ENCODE peak calls at places on chromosomes 11 and 22, in nine cellular contexts. D, Z, B, O, I, C, Q, J and K are unnamed samples.
A peak's percentile ranks its signal among the peaks of the same experiment; 100 is the strongest.

GRCh38 chr11:62370743-62371440 is 33.6 kb downstream of the ASRGL1 start:
- DNase-seq in C (no peak), I (no peak), O (peak; percentile 30), Q (no peak), B (no peak), Z (no peak), J (no peak), D (no peak), K (no peak)

GRCh38 chr22:27879923-27880322 is 39.1 kb downstream of the PITPNB start:
- DNase-seq in O (no peak), Z (no peak), B (no peak), J (peak; percentile 54), I (peak; percentile 54), C (no peak), Q (peak; percentile 55), D (peak; percentile 30), K (no peak)

GRCh38 chr11:30006876-30007275 is 10.0 kb downstream of the KCNA4 start:
- DNase-seq in Q (no peak), C (no peak), Z (no peak), O (no peak), I (no peak), J (no peak), B (no peak), D (no peak), K (no peak)

GRCh38 chr11:45233804-45234170 is 52.4 kb downstream of the SYT13 start:
- DNase-seq in O (no peak), Z (no peak), J (no peak), B (no peak), D (no peak), C (no peak), Q (no peak), I (no peak), K (no peak)

GRCh38 chr22:49971232-49972162 is 10.9 kb downstream of the PIM3 start:
- DNase-seq in D (no peak), B (peak; percentile 93), O (peak; percentile 69), J (no peak), Q (peak; percentile 54), Z (peak; percentile 95), I (peak; percentile 51), C (peak; percentile 85), K (peak; percentile 90)

GRCh38 chr11:20274031-20274430 is 89.5 kb upstream of the HTATIP2 start:
- DNase-seq in C (no peak), J (no peak), Q (no peak), D (no peak), O (no peak), B (no peak), Z (no peak), I (no peak), K (no peak)

GRCh38 chr11:73528877-73529530 is 68.9 kb downstream of the FAM168A start:
- DNase-seq in B (no peak), D (no peak), Z (no peak), Q (no peak), O (no peak), I (no peak), J (no peak), C (no peak), K (no peak)

GRCh38 chr22:49305966-49306631 is 521.6 kb downstream of the BRD1 start:
- DNase-seq in O (peak; percentile 2), B (peak; percentile 5), D (no peak), J (no peak), Q (no peak), Z (no peak), C (no peak), I (no peak), K (peak; percentile 41)

GRCh38 chr22:22721681-22722309 is 77.4 kb downstream of the GGTLC2 start:
- DNase-seq in Z (no peak), Q (peak; percentile 64), I (peak; percentile 44), J (peak; percentile 83), D (no peak), C (no peak), O (peak; percentile 22), B (peak; percentile 67), K (no peak)

GRCh38 chr22:20064545-20065262 is 15.3 kb upstream of the DGCR8 start:
- DNase-seq in I (no peak), Z (no peak), D (no peak), Q (no peak), J (no peak), B (no peak), C (peak; percentile 69), O (no peak), K (no peak)

GRCh38 chr11:70712471-70712870 is 314.1 kb downstream of the CTTN start:
- DNase-seq in B (no peak), I (no peak), C (no peak), Q (no peak), O (no peak), Z (peak; percentile 73), J (no peak), D (no peak), K (no peak)

GRCh38 chr11:45615182-45615792 is 50.1 kb downstream of the CHST1 start:
- DNase-seq in J (no peak), D (no peak), B (no peak), Z (no peak), I (no peak), O (no peak), Q (no peak), C (no peak), K (no peak)

GRCh38 chr11:215581-216037 is 8.1 kb downstream of the RIC8A start:
- DNase-seq in Z (peak; percentile 35), B (no peak), J (no peak), Q (no peak), C (no peak), D (no peak), I (no peak), O (peak; percentile 4), K (no peak)

GRCh38 chr11:125564357-125564756 is 4.9 kb upstream of the EI24 start:
- DNase-seq in Z (no peak), J (no peak), O (no peak), Q (no peak), D (no peak), C (no peak), I (no peak), B (no peak), K (no peak)

GRCh38 chr11:77569671-77570070 is 20.1 kb upstream of the AQP11 start:
- DNase-seq in Q (no peak), O (no peak), I (no peak), Z (no peak), B (no peak), C (no peak), J (no peak), D (no peak), K (no peak)

GRCh38 chr22:19565921-19566598 is 41.9 kb upstream of the CLDN5 start:
- DNase-seq in I (no peak), J (no peak), B (no peak), C (no peak), Z (no peak), Q (peak; percentile 29), O (no peak), D (peak; percentile 43), K (no peak)

GRCh38 chr11:45994421-45995341 is 72.2 kb downstream of the LARGE2 start:
- DNase-seq in Q (no peak), J (peak; percentile 51), C (no peak), I (peak; percentile 53), Z (no peak), B (no peak), O (no peak), D (no peak), K (no peak)

GRCh38 chr11:19768815-19769214 is 56.2 kb downstream of the NAV2 start:
- DNase-seq in B (no peak), C (no peak), I (no peak), Z (no peak), D (no peak), O (no peak), J (no peak), Q (no peak), K (no peak)

GRCh38 chr11:2376751-2377451 is at the start of gene CD81:
- DNase-seq in B (peak; percentile 82), O (peak; percentile 73), J (peak; percentile 33), Q (no peak), C (no peak), I (no peak), Z (peak; percentile 90), D (peak; percentile 61), K (peak; percentile 81)

GRCh38 chr22:44547371-44547770 is 49.3 kb upstream of the RTL6 start:
- DNase-seq in O (no peak), B (no peak), C (no peak), J (no peak), Q (no peak), D (no peak), Z (no peak), I (no peak), K (no peak)

GRCh38 chr22:29700949-29701927 is 18.6 kb upstream of the CABP7 start:
- DNase-seq in O (no peak), Q (peak; percentile 18), B (no peak), I (no peak), Z (no peak), J (peak; percentile 34), D (peak; percentile 25), C (no peak), K (no peak)
- TF ChIP-seq CTCF in O (no peak), Q (peak; percentile 43), B (no peak), I (no peak), Z (no peak), J (peak; percentile 16), D (peak; percentile 33), C (no peak), K (peak; percentile 47)

GRCh38 chr11:111414267-111414931 is 35.3 kb upstream of the POU2AF1 start:
- DNase-seq in D (no peak), O (no peak), B (no peak), I (no peak), Z (no peak), Q (no peak), C (no peak), J (no peak), K (no peak)
- TF ChIP-seq CTCF in D (no peak), O (no peak), B (no peak), I (no peak), Z (no peak), Q (no peak), C (no peak), J (no peak), K (no peak)

DNA sequence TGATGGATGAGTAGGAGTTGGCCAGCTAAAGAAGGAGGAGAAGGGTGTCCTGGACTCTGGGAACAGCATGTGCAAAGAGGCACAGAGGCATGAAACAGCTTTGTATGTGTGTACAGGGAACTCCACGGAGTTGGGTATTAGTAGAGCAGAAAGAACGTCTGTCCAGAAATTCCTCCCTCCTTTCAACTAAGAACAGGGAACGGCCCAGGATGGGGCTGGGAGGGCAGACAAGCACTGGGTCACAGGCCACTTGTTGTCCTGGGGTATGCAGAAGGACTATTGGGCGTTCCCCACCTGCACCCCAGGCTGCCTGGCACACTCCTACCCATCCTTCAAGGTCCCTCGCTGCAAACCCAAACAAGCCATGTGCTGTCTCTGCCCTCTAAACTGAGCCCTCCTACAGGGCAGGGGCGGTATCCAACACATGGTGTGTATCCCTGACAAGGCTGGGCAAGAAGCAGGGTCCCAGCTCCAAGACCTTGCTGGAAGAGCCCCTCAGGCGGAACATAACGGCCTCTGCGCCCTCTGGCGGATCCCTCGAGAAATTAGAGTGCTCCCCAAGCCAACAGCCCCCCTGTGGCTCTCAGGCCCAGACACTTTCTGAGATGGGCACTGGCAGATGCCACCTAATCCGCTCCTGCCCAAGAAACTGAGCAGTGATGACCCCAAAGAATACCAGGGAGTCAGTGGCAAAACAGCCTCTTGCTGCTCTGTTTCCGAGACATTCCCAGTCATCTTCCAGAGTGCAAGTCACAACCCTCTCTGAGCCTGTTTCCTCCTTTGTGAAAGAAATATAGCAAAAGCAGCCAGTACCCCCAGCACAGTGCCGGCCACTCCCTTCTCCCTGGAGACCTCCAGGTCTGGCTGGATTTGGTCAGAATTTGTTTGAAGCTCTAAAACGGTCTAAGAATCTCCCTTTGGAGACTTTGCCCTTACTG is 1.6 kb upstream of the ELFN2 start:
- DNase-seq in I (peak; percentile 20), O (peak; percentile 71), C (no peak), J (peak; percentile 43), B (peak; percentile 48), Z (no peak), Q (no peak), D (no peak), K (no peak)
- TF ChIP-seq CTCF in I (peak; percentile 76), O (peak; percentile 54), C (no peak), J (peak; percentile 65), B (no peak), Z (peak; percentile 31), Q (peak; percentile 91), D (peak; percentile 81), K (peak; percentile 89)

GRCh38 chr11:134725939-134726639 is 314.0 kb upstream of the B3GAT1 start:
- DNase-seq in D (peak; percentile 49), O (no peak), B (no peak), C (no peak), Q (no peak), J (no peak), I (no peak), Z (no peak), K (no peak)
- TF ChIP-seq CTCF in D (no peak), O (no peak), B (no peak), C (no peak), Q (peak; percentile 7), J (no peak), I (no peak), Z (peak; percentile 47), K (no peak)